ENCODE peak calls at places on chromosomes 4 and X, in ten cellular contexts. Z, C, Y, W, T, U, B, I, Q and K are unnamed samples.

GRCh38 chrX:12825801-12826200 is 34.6 kb downstream of the PRPS2 start:
- DNase-seq in C (no peak), Z (peak; percentile 95), Q (no peak), T (no peak), U (peak; percentile 3), Y (no peak), I (peak; percentile 63), B (peak; percentile 5), W (no peak), K (no peak)

GRCh38 chr4:6584865-6585264 is 9.9 kb downstream of the MAN2B2 start:
- DNase-seq in Q (no peak), Y (no peak), T (no peak), I (no peak), B (no peak), C (no peak), Z (no peak), W (no peak), U (no peak), K (no peak)

GRCh38 chrX:9873952-9874351 is 87.7 kb downstream of the SHROOM2 start:
- DNase-seq in I (peak; percentile 28), B (no peak), Q (no peak), W (peak; percentile 15), T (no peak), Y (peak; percentile 39), Z (peak; percentile 62), C (peak; percentile 41), U (peak; percentile 49), K (no peak)

GRCh38 chrX:42195506-42195905 is 272.2 kb upstream of the CASK start:
- DNase-seq in B (no peak), U (no peak), Y (no peak), I (no peak), Z (no peak), C (no peak), T (no peak), W (peak; percentile 5), Q (no peak), K (no peak)

GRCh38 chr4:31538877-31539276 is 818.7 kb downstream of the PCDH7 start:
- DNase-seq in Z (no peak), B (no peak), W (no peak), C (no peak), Q (no peak), T (no peak), Y (no peak), U (no peak), I (no peak), K (no peak)

GRCh38 chrX:153821066-153821465 is 9.3 kb downstream of the PDZD4 start:
- DNase-seq in C (no peak), U (no peak), Z (no peak), Y (no peak), B (no peak), W (no peak), T (no peak), Q (no peak), I (no peak), K (no peak)

GRCh38 chr4:38948551-38948950 is 80.9 kb downstream of the FAM114A1 start:
- DNase-seq in W (no peak), Y (peak; percentile 70), Q (no peak), T (peak; percentile 24), Z (peak; percentile 86), B (no peak), C (peak; percentile 31), I (no peak), U (peak; percentile 95), K (peak; percentile 90)

GRCh38 chr4:74543983-74544382 is 99.0 kb downstream of the AREG start:
- DNase-seq in W (no peak), I (no peak), B (no peak), T (no peak), Q (no peak), Y (peak; percentile 34), C (no peak), U (peak; percentile 88), Z (peak; percentile 46), K (no peak)

GRCh38 chr4:54067163-54067562 is 2.8 kb upstream of the CHIC2 start:
- DNase-seq in T (no peak), B (no peak), U (peak; percentile 71), Y (peak; percentile 68), I (no peak), W (no peak), Z (peak; percentile 86), C (peak; percentile 80), Q (no peak), K (no peak)

GRCh38 chr4:117164338-117164737 is 79.0 kb upstream of the TRAM1L1 start:
- DNase-seq in Y (no peak), U (no peak), C (no peak), W (no peak), Z (no peak), Q (no peak), I (no peak), T (peak; percentile 25), B (peak; percentile 7), K (no peak)

GRCh38 chr4:46432923-46433322 is 43.0 kb upstream of the GABRA2 start:
- DNase-seq in Q (no peak), I (no peak), Z (no peak), T (no peak), Y (no peak), U (peak; percentile 85), W (no peak), B (no peak), C (peak; percentile 23), K (no peak)

GRCh38 chrX:123173833-123174232 is 10.2 kb upstream of the GRIA3 start:
- DNase-seq in Z (no peak), T (no peak), Y (no peak), W (no peak), Q (no peak), I (no peak), U (no peak), B (no peak), C (no peak), K (no peak)

GRCh38 chr4:186307497-186307896 is 41.5 kb downstream of the F11 start:
- DNase-seq in Y (no peak), C (no peak), B (no peak), Q (no peak), U (no peak), W (no peak), Z (no peak), T (no peak), I (no peak), K (no peak)

GRCh38 chrX:17802756-17803155 is 58.3 kb downstream of the RAI2 start:
- DNase-seq in T (no peak), U (no peak), W (no peak), C (no peak), Q (no peak), B (no peak), I (no peak), Z (peak; percentile 10), Y (no peak), K (no peak)

GRCh38 chrX:119186763-119187162 is 49.3 kb upstream of the PGRMC1 start:
- DNase-seq in B (no peak), Q (no peak), Z (no peak), C (no peak), I (no peak), Y (no peak), U (no peak), W (no peak), T (no peak), K (no peak)

GRCh38 chr4:35934370-35934981 is 309.8 kb downstream of the ARAP2 start:
- DNase-seq in I (no peak), Z (peak; percentile 27), W (peak; percentile 3), Y (peak; percentile 4), T (peak; percentile 73), U (peak; percentile 1), B (peak; percentile 13), Q (no peak), C (no peak), K (no peak)